ENCODE peak calls at places on chromosomes 12 and 14, in six cellular contexts. B, Y, P, V, M and S are unnamed samples.

GRCh38 chr12:26402648-26403047 is 207.3 kb downstream of the SSPN start:
- DNase-seq in V (peak; percentile 9), B (peak; percentile 65), M (no peak), Y (no peak), P (no peak), S (no peak)

GRCh38 chr12:48572326-48572725 is 2.5 kb upstream of the LALBA start:
- DNase-seq in B (no peak), V (no peak), P (no peak), M (no peak), Y (no peak), S (peak; percentile 57)

GRCh38 chr14:102591372-102591943 is 991 bp upstream of the RCOR1 start:
- DNase-seq in M (peak; percentile 60), B (peak; percentile 28), V (peak; percentile 22), Y (peak; percentile 76), P (peak; percentile 58), S (peak; percentile 74)

GRCh38 chr12:96210376-96211055 is 16.3 kb downstream of the ELK3 start:
- DNase-seq in Y (no peak), V (no peak), B (no peak), M (no peak), P (no peak), S (no peak)

GRCh38 chr14:56122306-56122705 is 4.1 kb downstream of the PELI2 start:
- DNase-seq in M (no peak), V (no peak), P (no peak), Y (no peak), B (no peak), S (no peak)

GRCh38 chr14:35927727-35928126 is 101.6 kb downstream of the BRMS1L start:
- DNase-seq in Y (no peak), V (peak; percentile 4), P (no peak), B (no peak), M (no peak), S (no peak)

GRCh38 chr12:63918788-63919300 is 74.3 kb downstream of the SRGAP1 start:
- DNase-seq in M (no peak), P (no peak), B (no peak), V (peak; percentile 96), Y (no peak), S (no peak)

GRCh38 chr14:54662491-54663116 is 95.7 kb downstream of the SAMD4A start:
- DNase-seq in V (no peak), Y (no peak), B (no peak), P (no peak), M (no peak), S (no peak)

GRCh38 chr14:77124345-77125274 is 17.0 kb downstream of the ZDHHC22 start:
- DNase-seq in Y (peak; percentile 74), P (peak; percentile 68), V (peak; percentile 17), M (no peak), B (peak; percentile 72), S (peak; percentile 74)

GRCh38 chr12:13135336-13136178 is 32.1 kb upstream of the GSG1 start:
- DNase-seq in Y (peak; percentile 93), V (peak; percentile 88), B (peak; percentile 65), M (peak; percentile 55), P (peak; percentile 92), S (peak; percentile 81)

GRCh38 chr12:13924286-13924685 is 57.1 kb downstream of the GRIN2B start:
- DNase-seq in Y (no peak), B (no peak), P (no peak), M (no peak), V (no peak), S (no peak)

GRCh38 chr12:83514372-83514771 is 827.7 kb downstream of the TMTC2 start:
- DNase-seq in Y (no peak), M (no peak), V (no peak), B (no peak), P (no peak), S (no peak)

GRCh38 chr12:2372735-2373134 is 319.9 kb downstream of the CACNA1C start:
- DNase-seq in M (no peak), V (peak; percentile 45), Y (peak; percentile 60), P (no peak), B (no peak), S (no peak)

DNA sequence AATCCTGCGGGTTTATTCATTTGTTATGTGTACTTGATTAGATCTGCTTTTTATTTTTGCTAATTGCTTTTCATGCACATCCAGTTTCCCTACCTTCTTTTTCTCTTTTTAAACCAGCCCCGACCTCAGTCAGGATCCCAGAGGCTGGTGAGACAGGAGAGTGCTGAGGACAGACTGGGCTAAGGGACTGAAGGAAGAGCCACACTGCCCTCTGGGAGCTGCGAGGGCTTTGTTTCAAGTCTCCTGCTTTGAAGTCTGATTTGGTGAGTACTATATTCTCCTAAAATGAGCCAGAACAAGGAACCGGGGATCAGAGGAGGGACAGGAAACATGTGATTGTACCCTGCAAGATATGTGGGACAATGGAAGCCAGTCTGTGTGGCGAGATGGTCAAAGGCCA is 23.9 kb downstream of the PRICKLE1 start:
- DNase-seq in P (no peak), Y (no peak), M (no peak), V (no peak), B (no peak), S (no peak)
- TF ChIP-seq CTCF in P (no peak), Y (no peak), M (no peak), V (no peak), B (no peak), S (no peak)

DNA sequence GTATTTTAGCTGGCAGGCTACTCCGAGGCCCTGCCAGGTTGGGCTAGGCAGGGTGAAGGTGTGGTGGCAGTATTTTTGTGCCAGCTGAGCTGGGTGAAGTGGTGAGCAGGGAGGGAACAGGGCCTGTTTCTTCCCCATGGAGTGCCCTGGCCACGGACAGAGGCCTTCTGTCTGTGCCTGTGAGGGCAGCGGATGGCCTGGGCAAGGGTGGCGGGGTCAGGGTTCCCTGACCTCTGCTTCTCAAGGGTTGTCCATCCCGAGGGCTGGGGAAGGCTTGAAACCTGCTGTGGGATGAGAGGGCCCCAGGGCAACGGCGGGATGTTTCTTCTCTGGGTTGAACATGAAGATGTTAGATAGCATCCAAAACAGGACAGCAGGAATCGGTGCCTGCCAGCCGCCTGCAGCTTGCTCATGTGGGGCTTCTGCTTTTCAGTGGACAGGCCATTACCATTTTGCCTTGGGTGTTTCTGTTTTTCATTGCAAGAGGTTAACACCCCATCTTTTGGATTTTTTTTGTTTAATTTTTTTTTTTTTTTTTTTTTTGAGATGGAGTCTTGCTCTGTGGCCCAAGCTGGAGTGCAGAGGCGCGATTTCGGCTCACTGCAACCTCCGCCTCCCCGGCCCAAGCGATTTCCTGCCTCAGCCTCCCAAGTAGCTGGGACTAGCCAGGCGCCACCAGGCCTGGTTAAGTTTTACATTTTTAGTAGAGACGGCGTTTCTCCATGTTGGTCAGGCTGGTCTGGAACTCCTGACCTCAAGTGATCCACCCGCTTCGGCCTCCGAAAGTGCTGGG is 3.3 kb downstream of the MTA1 start:
- DNase-seq in B (no peak), Y (no peak), P (no peak), M (no peak), V (no peak), S (no peak)
- H3K4me1 ChIP-seq in B (peaks cover 39% of the 10 kb centered on the region), Y (peaks cover 20% of the 10 kb centered on the region), P (peaks cover 35% of the 10 kb centered on the region), M (peaks cover 19% of the 10 kb centered on the region), V (peaks cover 11% of the 10 kb centered on the region), S (peaks cover 33% of the 10 kb centered on the region)

DNA sequence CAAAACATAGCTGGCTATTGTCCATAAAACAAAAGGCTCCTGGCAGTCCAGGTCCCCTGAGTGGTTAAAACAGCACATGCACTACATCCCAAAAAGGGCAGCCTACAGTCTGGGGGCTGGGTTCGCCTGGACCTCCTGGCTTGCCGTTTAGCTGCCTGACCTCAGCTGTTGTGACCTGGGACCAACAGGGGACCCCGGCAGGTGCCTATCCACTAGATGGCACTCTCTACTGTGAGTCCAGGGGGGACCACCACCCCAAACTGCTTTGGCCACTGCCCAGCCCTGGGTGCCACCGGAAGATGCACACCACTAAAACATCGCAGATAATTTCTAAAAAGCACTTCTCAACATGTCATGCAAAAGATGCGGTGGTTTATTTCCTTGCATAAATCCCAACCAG is 2.9 kb upstream of the RTL1 start:
- DNase-seq in M (no peak), P (peak; percentile 35), B (no peak), V (no peak), Y (no peak), S (peak; percentile 13)
- TF ChIP-seq CTCF in M (no peak), P (no peak), B (no peak), V (peak; percentile 12), Y (no peak), S (no peak)

GRCh38 chr12:11757095-11757494 is 107.6 kb downstream of the ETV6 start:
- DNase-seq in P (no peak), Y (no peak), M (no peak), B (no peak), V (no peak), S (no peak)

GRCh38 chr12:11757531-11757930 is 108.1 kb downstream of the ETV6 start:
- DNase-seq in Y (no peak), M (no peak), V (no peak), P (no peak), B (no peak), S (no peak)

GRCh38 chr12:11759894-11760293 is 110.4 kb downstream of the ETV6 start:
- DNase-seq in B (no peak), Y (no peak), V (no peak), M (no peak), P (no peak), S (no peak)

GRCh38 chr12:11758087-11758837 is 108.8 kb downstream of the ETV6 start:
- DNase-seq in M (no peak), P (no peak), B (no peak), Y (no peak), V (no peak), S (no peak)

DNA sequence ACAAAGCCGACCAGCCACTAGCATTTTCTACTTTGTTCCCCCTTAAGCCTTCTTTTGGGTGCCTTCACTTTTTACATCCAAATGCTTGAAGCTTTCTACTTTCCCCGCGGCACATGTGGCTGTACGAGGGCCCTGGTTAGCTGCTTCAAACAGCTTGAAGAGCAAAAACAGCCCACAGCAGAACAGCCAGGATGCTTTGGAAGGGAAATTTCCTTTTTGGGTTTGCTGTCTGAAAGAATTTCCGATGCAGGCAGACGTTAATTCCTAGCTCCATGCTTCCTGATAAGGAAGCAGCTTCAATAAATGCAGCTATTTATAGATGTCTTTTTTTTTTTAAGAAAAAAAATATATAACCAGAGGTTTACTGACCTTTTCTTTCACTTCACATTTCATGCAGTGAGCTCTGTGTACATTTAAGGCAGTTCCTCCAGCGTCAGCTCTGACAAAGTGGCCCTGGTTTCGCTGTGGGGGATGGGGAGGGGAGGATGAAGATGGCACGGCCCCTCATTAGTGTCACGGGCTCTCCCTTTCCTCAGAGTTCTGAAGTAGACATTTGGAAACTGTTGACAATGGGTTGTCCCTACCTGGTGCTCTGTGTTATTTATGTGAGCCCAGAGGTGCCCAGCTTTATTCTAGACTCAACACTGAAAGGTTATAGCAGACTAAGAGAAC is 109.5 kb downstream of the ETV6 start:
- DNase-seq in Y (no peak), P (no peak), B (no peak), M (no peak), V (peak; percentile 60), S (no peak)
- H3K4me1 ChIP-seq in Y (peaks cover 42% of the 10 kb centered on the region), P (peaks cover 45% of the 10 kb centered on the region), B (peaks cover 81% of the 10 kb centered on the region), M (peaks cover 17% of the 10 kb centered on the region), V (peaks cover 11% of the 10 kb centered on the region), S (peaks cover 35% of the 10 kb centered on the region)

GRCh38 chr14:70203686-70204085 is 14.9 kb upstream of the SLC8A3 start:
- DNase-seq in B (no peak), Y (no peak), P (no peak), V (no peak), M (no peak), S (no peak)
- TF ChIP-seq CTCF in B (no peak), Y (no peak), P (no peak), V (no peak), M (no peak), S (no peak)